ENCODE peak calls at places on chromosomes 2 and 18, in four cellular contexts. Y is adrenal gland; B is CD8-positive, alpha-beta T cell; W is hepatocyte. U is an unnamed sample. For H3K9me3, H3K36me3 and H3K4me1, the result is how much of the 10 kb centered on the place peaks cover.

GRCh38 chr2:64649013-64649484 is 4.7 kb downstream of the SERTAD2 start:
- DNase-seq in B (no peak), Y (peak), W (peak), U (no peak)

GRCh38 chr2:145546091-145546490 is 1026.2 kb upstream of the ZEB2 start:
- DNase-seq in W (no peak), Y (no peak), B (no peak), U (no peak)

GRCh38 chr2:101219281-101219680 is 33.4 kb upstream of the CNOT11 start:
- DNase-seq in B (no peak), W (no peak), Y (no peak), U (no peak)

GRCh38 chr2:197786010-197786877 is 1.1 kb upstream of the BOLL start:
- DNase-seq in W (peak), Y (no peak), B (peak), U (peak)

GRCh38 chr2:199589303-199589702 is 131.6 kb upstream of the SATB2 start:
- DNase-seq in B (no peak), W (no peak), Y (no peak), U (no peak)

GRCh38 chr18:70181015-70181414 is 24.5 kb downstream of the RTTN start:
- DNase-seq in B (no peak), Y (no peak), W (peak), U (no peak)

GRCh38 chr2:121944072-121944829 is 188.8 kb downstream of the TSN start:
- DNase-seq in B (no peak), W (peak), Y (no peak), U (no peak)

GRCh38 chr2:162710282-162710891 is 128.2 kb downstream of the KCNH7 start:
- DNase-seq in W (peak), B (no peak), Y (no peak), U (no peak)

GRCh38 chr2:83143946-83144345 is 1315.1 kb downstream of the SUCLG1 start:
- DNase-seq in B (no peak), W (no peak), Y (no peak), U (no peak)

GRCh38 chr2:83142934-83143333 is 1316.1 kb downstream of the SUCLG1 start:
- DNase-seq in B (no peak), Y (no peak), W (no peak), U (no peak)
- H3K9me3 ChIP-seq in B (under half), Y (under half), W (under half), U (under half)

GRCh38 chr2:206143451-206143850 is 15.8 kb downstream of the NDUFS1 start:
- DNase-seq in W (no peak), B (no peak), Y (no peak), U (no peak)
- H3K36me3 ChIP-seq in W (under half), B (under half), Y (under half), U (half or more)

GRCh38 chr2:43179947-43180346 is 46.5 kb downstream of the ZFP36L2 start:
- DNase-seq in W (no peak), B (no peak), Y (no peak), U (no peak)

GRCh38 chr2:43178055-43178598 is 48.3 kb downstream of the ZFP36L2 start:
- DNase-seq in B (no peak), Y (no peak), W (no peak), U (no peak)

GRCh38 chr2:43178602-43179542 is 47.5 kb downstream of the ZFP36L2 start:
- DNase-seq in B (no peak), Y (peak), W (peak), U (no peak)

GRCh38 chr2:43183743-43184142 is 42.7 kb downstream of the ZFP36L2 start:
- DNase-seq in B (no peak), Y (no peak), W (no peak), U (no peak)

DNA sequence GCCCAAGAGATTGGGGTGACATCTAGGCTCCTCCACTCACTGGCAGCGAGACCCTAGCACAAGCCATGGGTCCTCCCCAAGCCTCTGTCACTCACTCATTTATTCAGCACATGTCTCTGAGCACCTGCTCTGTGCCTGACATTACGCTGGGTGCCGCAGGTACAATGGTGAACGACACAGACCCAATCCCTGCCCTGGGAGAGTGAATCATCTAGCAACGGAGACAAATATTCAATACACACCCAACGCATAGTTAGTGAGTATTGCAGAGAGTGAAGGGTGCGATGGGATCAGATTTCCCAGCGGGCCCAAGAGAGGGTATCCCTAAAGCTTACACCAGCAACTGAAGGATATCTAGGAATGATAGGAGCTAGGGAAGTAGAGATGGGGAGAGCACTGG is 45.5 kb downstream of the ZFP36L2 start:
- DNase-seq in W (no peak), B (no peak), Y (no peak), U (no peak)
- H3K4me1 ChIP-seq in W (under half), B (half or more), Y (under half), U (under half)

GRCh38 chr2:236814558-236814957 is 244.9 kb downstream of the ACKR3 start:
- DNase-seq in B (no peak), W (no peak), Y (no peak), U (no peak)
- H3K9me3 ChIP-seq in B (under half), W (under half), Y (under half), U (under half)

U was measured in naive thymus-derived CD4-positive, alpha-beta T cell.